ENCODE peak calls at places on chromosomes 5 and 9, in seven cellular contexts. M, Y, F, R, G, N and K are unnamed samples.
A peak's percentile ranks its signal among the peaks of the same experiment; 100 is the strongest.

GRCh38 chr5:150058480-150059126 is 27.8 kb downstream of the CSF1R start:
- DNase-seq in M (no peak), Y (peak; percentile 77), F (peak; percentile 75), R (no peak), G (no peak), N (no peak), K (no peak)

GRCh38 chr9:109989296-109989695 is 209.3 kb downstream of the PALM2AKAP2 start:
- DNase-seq in M (no peak), Y (no peak), F (no peak), R (no peak), G (no peak), N (no peak), K (no peak)

GRCh38 chr9:20786807-20787206 is 102.7 kb downstream of the FOCAD start:
- DNase-seq in M (no peak), Y (no peak), F (no peak), R (no peak), G (no peak), N (no peak), K (no peak)

GRCh38 chr9:124894741-124895170 is 32.8 kb downstream of the ARPC5L start:
- DNase-seq in M (no peak), Y (peak; percentile 44), F (peak; percentile 42), R (no peak), G (no peak), N (peak; percentile 87), K (no peak)

GRCh38 chr5:87311400-87312279 is 44.0 kb downstream of the RASA1 start:
- DNase-seq in M (no peak), Y (no peak), F (no peak), R (no peak), G (no peak), N (no peak), K (no peak)

GRCh38 chr5:471750-472058 is 28.7 kb downstream of the EXOC3 start:
- DNase-seq in M (no peak), Y (peak; percentile 38), F (no peak), R (no peak), G (no peak), N (peak; percentile 13), K (no peak)

GRCh38 chr9:97853844-97854695 is 1.0 kb downstream of the FOXE1 start:
- DNase-seq in M (peak; percentile 63), Y (no peak), F (no peak), R (peak; percentile 48), G (no peak), N (peak; percentile 69), K (no peak)

GRCh38 chr9:90929616-90930015 is 128.0 kb downstream of the SYK start:
- DNase-seq in M (no peak), Y (no peak), F (no peak), R (no peak), G (no peak), N (no peak), K (no peak)

GRCh38 chr9:101668466-101668865 is 70.0 kb downstream of the GRIN3A start:
- DNase-seq in M (no peak), Y (no peak), F (no peak), R (no peak), G (no peak), N (no peak), K (no peak)

GRCh38 chr5:44952376-44952775 is 143.6 kb downstream of the MRPS30 start:
- DNase-seq in M (no peak), Y (peak; percentile 83), F (no peak), R (no peak), G (no peak), N (no peak), K (no peak)

GRCh38 chr9:16133556-16134227 is 580.8 kb downstream of the CCDC171 start:
- DNase-seq in M (peak; percentile 1), Y (peak; percentile 71), F (peak; percentile 53), R (no peak), G (peak; percentile 29), N (no peak), K (peak; percentile 76)

GRCh38 chr9:20903214-20903613 is 128.2 kb downstream of the HACD4 start:
- DNase-seq in M (no peak), Y (no peak), F (no peak), R (no peak), G (no peak), N (no peak), K (no peak)

GRCh38 chr5:55306641-55307382 is 682 bp downstream of the DHX29 start:
- DNase-seq in M (no peak), Y (peak; percentile 57), F (no peak), R (no peak), G (no peak), N (no peak), K (no peak)

GRCh38 chr9:36913393-36914211 is 120.5 kb downstream of the PAX5 start:
- DNase-seq in M (no peak), Y (no peak), F (no peak), R (no peak), G (no peak), N (no peak), K (no peak)

GRCh38 chr5:110440058-110440457 is 286.4 kb downstream of the TMEM232 start:
- DNase-seq in M (no peak), Y (no peak), F (no peak), R (no peak), G (no peak), N (no peak), K (no peak)

GRCh38 chr5:179762079-179762780 is 29.6 kb downstream of the MAML1 start:
- DNase-seq in M (no peak), Y (peak; percentile 81), F (no peak), R (no peak), G (no peak), N (peak; percentile 37), K (no peak)

GRCh38 chr5:154646841-154647759 is 108.1 kb upstream of the LARP1 start:
- DNase-seq in M (peak; percentile 4), Y (no peak), F (no peak), R (peak; percentile 4), G (peak; percentile 38), N (peak; percentile 24), K (peak; percentile 42)

GRCh38 chr9:2655411-2655901 is 33.9 kb downstream of the VLDLR start:
- DNase-seq in M (peak; percentile 15), Y (no peak), F (peak; percentile 22), R (peak; percentile 24), G (no peak), N (no peak), K (no peak)

GRCh38 chr9:34546834-34547827 is 24.3 kb upstream of the ENHO start:
- DNase-seq in M (peak; percentile 71), Y (peak; percentile 64), F (peak; percentile 45), R (peak; percentile 36), G (peak; percentile 46), N (peak; percentile 28), K (peak; percentile 10)

GRCh38 chr9:27408523-27408922 is 111.6 kb upstream of the EQTN start:
- DNase-seq in M (no peak), Y (no peak), F (no peak), R (no peak), G (no peak), N (no peak), K (no peak)

GRCh38 chr9:131019387-131020239 is 10.6 kb downstream of the LAMC3 start:
- DNase-seq in M (no peak), Y (no peak), F (peak; percentile 35), R (no peak), G (no peak), N (no peak), K (no peak)

GRCh38 chr5:132668706-132669454 is 4.9 kb upstream of the IL4 start:
- DNase-seq in M (no peak), Y (no peak), F (no peak), R (no peak), G (no peak), N (no peak), K (no peak)

GRCh38 chr9:133701321-133701980 is 36.7 kb downstream of the SARDH start:
- DNase-seq in M (peak; percentile 52), Y (no peak), F (no peak), R (peak; percentile 33), G (no peak), N (peak; percentile 82), K (no peak)

GRCh38 chr9:87714819-87715218 is 11.1 kb upstream of the CTSL start:
- DNase-seq in M (no peak), Y (peak; percentile 89), F (peak; percentile 61), R (no peak), G (no peak), N (no peak), K (no peak)

GRCh38 chr5:17989567-17989966 is 355.3 kb downstream of the TAF11L14 start:
- DNase-seq in M (no peak), Y (no peak), F (no peak), R (no peak), G (no peak), N (no peak), K (no peak)